ENCODE peak calls at places on chromosome 14, in four cellular contexts. W is heart left ventricle, F is HCT116, A is IMR-90. M is an unnamed sample.

GRCh38 chr14:64764641-64765520 is 60.7 kb downstream of the PLEKHG3 start:
- DNase-seq in W (peak), F (peak), A (peak), M (no peak)

GRCh38 chr14:102500190-102500661 is 9.3 kb downstream of the ANKRD9 start:
- DNase-seq in W (peak), A (peak), F (no peak), M (peak)

GRCh38 chr14:47976139-47976538 is 300.7 kb upstream of the MDGA2 start:
- DNase-seq in A (no peak), W (no peak), F (no peak), M (no peak)

GRCh38 chr14:69818760-69819191 is 21.7 kb upstream of the SLC10A1 start:
- DNase-seq in A (peak), W (no peak), F (peak), M (peak)

GRCh38 chr14:94850332-94851211 is 80.7 kb upstream of the GSC start:
- DNase-seq in F (no peak), W (no peak), A (no peak), M (no peak)

GRCh38 chr14:103136388-103137271 is 13.4 kb downstream of the TNFAIP2 start:
- DNase-seq in F (peak), A (peak), W (no peak), M (no peak)

GRCh38 chr14:24632761-24633160 is 1.2 kb downstream of the GZMB start:
- DNase-seq in F (no peak), A (no peak), W (no peak), M (no peak)

GRCh38 chr14:92717571-92718042 is 30.8 kb downstream of the LGMN start:
- DNase-seq in A (no peak), F (no peak), W (no peak), M (no peak)

GRCh38 chr14:51095854-51096823 is 1.2 kb upstream of the TRIM9 start:
- DNase-seq in F (no peak), W (no peak), A (peak), M (peak)

GRCh38 chr14:104870368-104871144 is 5.5 kb downstream of the CEP170B start:
- DNase-seq in W (peak), A (no peak), F (no peak), M (no peak)

GRCh38 chr14:32077081-32078029 is at the start of gene ARHGAP5:
- DNase-seq in F (no peak), A (peak), W (peak), M (peak)

GRCh38 chr14:51248041-51248987 is 8.3 kb downstream of the TMX1 start:
- DNase-seq in F (no peak), W (no peak), A (no peak), M (no peak)

GRCh38 chr14:74881425-74882102 is at the start of gene DLST:
- DNase-seq in A (peak), W (peak), F (peak), M (peak)
- TF ChIP-seq POLR2A in A (peak), W (no peak), F (peak), M (no peak)

GRCh38 chr14:52598568-52598967 is 45.9 kb downstream of the GPR137C start:
- DNase-seq in W (no peak), A (no peak), F (no peak), M (no peak)
- H3K4me3 ChIP-seq in W (no peak), A (no peak), F (no peak), M (no peak)

DNA sequence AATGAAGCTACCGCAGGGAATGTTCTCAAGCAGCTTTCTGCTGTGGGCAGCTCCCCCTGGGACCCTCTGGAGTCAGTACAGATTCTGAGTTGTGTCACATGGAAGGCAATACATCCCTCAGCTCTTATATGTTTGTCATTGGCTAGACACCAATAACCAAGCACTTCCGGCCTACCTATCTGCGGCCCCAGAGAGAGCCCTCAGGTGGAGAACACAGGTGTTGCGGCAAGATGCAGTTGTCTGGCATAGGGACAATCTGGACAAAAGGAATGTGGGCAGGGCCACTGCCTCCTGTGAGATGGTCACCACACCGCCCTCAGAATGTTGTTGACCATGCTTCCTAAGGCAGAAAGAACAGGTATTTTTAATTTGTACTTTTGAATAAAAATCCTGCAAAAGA is 118.7 kb downstream of the BRMS1L start:
- DNase-seq in A (no peak), W (no peak), F (peak), M (no peak)
- TF ChIP-seq CTCF in A (no peak), W (no peak), F (peak), M (no peak)

DNA sequence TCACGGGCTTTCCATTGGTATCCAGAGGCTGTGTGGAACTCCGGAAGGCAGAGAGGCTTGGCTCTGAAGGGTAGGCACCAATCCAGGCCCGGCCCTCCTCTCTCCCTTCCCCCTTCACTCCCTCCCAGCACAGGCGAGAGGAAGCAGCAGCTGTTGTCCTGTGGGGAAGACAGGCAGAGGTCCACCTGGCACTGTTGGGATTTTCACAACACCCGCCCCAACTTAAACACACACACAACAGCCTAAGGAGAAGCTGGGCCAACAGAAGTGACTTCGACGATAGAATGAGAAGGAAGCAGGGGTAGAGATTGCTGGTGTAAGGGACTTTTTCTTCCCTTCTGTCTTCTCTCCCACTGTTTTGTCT is 3.1 kb upstream of the RNASE7 start:
- DNase-seq in A (peak), F (no peak), W (peak), M (peak)
- TF ChIP-seq POLR2A in A (no peak), F (no peak), W (no peak), M (no peak)

GRCh38 chr14:22848391-22849164 is 12.2 kb downstream of the MMP14 start:
- DNase-seq in W (peak), A (peak), F (no peak), M (peak)
- H3K4me3 ChIP-seq in W (no peak), A (no peak), F (no peak), M (no peak)

GRCh38 chr14:55438066-55438683 is 2.2 kb downstream of the TBPL2 start:
- DNase-seq in F (peak), A (peak), W (no peak), M (no peak)

GRCh38 chr14:55441286-55441685 is 870 bp upstream of the TBPL2 start:
- DNase-seq in W (no peak), A (no peak), F (no peak), M (no peak)

GRCh38 chr14:55436530-55436929 is 3.9 kb downstream of the TBPL2 start:
- DNase-seq in F (no peak), W (no peak), A (no peak), M (no peak)

GRCh38 chr14:55434805-55435174 is 5.6 kb downstream of the TBPL2 start:
- DNase-seq in W (no peak), F (no peak), A (no peak), M (no peak)

GRCh38 chr14:55440385-55440784 is at the start of gene TBPL2:
- DNase-seq in W (peak), F (no peak), A (no peak), M (no peak)
- TF ChIP-seq CTCF in W (no peak), F (no peak), A (peak), M (no peak)

M was measured in lower leg skin.